ENCODE peak calls at places on chromosomes 6 and 20, in ten cellular contexts. A is left lung, I is tibial artery, F is HFF-Myc, H is fibroblast of lung, R is Panc1, T is mammary epithelial cell, Y is uterus, W is breast epithelium, L is AG10803. Z is an unnamed sample.

GRCh38 chr6:135226537-135226936 is 45.4 kb downstream of the MYB start:
- DNase-seq in T (no peak), A (no peak), I (no peak), R (no peak), W (no peak), L (no peak), Y (no peak), H (no peak), F (no peak), Z (no peak)

GRCh38 chr6:10511477-10511876 is 9.7 kb upstream of the GCNT2 start:
- DNase-seq in W (no peak), F (no peak), L (peak), Y (no peak), H (peak), A (no peak), I (no peak), R (no peak), T (no peak), Z (peak)

GRCh38 chr6:3512832-3513231 is 56.0 kb upstream of the SLC22A23 start:
- DNase-seq in I (no peak), L (no peak), F (no peak), H (no peak), Y (no peak), T (no peak), W (no peak), R (no peak), A (no peak), Z (no peak)

GRCh38 chr6:35327349-35328027 is 14.9 kb upstream of the PPARD start:
- DNase-seq in Y (peak), A (no peak), R (no peak), L (peak), I (peak), W (no peak), T (peak), H (peak), F (no peak), Z (no peak)

GRCh38 chr20:4371623-4372246 is 350.0 kb upstream of the PRND start:
- DNase-seq in L (no peak), A (no peak), W (no peak), R (no peak), I (no peak), F (no peak), T (no peak), Y (no peak), H (no peak), Z (no peak)

GRCh38 chr20:24339179-24339578 is 130.2 kb upstream of the SYNDIG1 start:
- DNase-seq in Y (no peak), H (peak), R (no peak), F (no peak), A (no peak), I (no peak), L (peak), T (peak), W (no peak), Z (no peak)

GRCh38 chr6:8130399-8130798 is 28.1 kb upstream of the EEF1E1 start:
- DNase-seq in H (no peak), T (no peak), Y (no peak), F (no peak), A (no peak), W (no peak), R (no peak), I (no peak), L (peak), Z (no peak)

GRCh38 chr6:151067684-151068596 is 171.8 kb upstream of the AKAP12 start:
- DNase-seq in A (no peak), I (peak), L (peak), H (peak), Y (peak), W (peak), T (peak), F (peak), R (peak), Z (peak)

GRCh38 chr6:1625926-1626413 is 16.3 kb downstream of the FOXC1 start:
- DNase-seq in H (no peak), Y (no peak), I (no peak), L (no peak), T (no peak), W (no peak), F (no peak), R (no peak), A (no peak), Z (no peak)

GRCh38 chr20:45036044-45036755 is 64.7 kb downstream of the KCNS1 start:
- DNase-seq in A (no peak), R (no peak), F (no peak), L (peak), T (peak), W (no peak), Y (peak), H (peak), I (no peak), Z (no peak)

GRCh38 chr6:128156315-128157111 is 255.7 kb upstream of the THEMIS start:
- DNase-seq in H (no peak), Y (no peak), I (no peak), W (no peak), T (no peak), A (no peak), L (no peak), F (no peak), R (no peak), Z (no peak)

GRCh38 chr6:21595265-21595950 is 1.9 kb downstream of the SOX4 start:
- DNase-seq in H (no peak), I (no peak), L (peak), A (peak), T (peak), F (no peak), W (peak), R (no peak), Y (peak), Z (no peak)

GRCh38 chr6:35497571-35498406 is 910 bp upstream of the TEAD3 start:
- DNase-seq in A (peak), Y (peak), F (peak), W (peak), I (peak), R (no peak), L (peak), T (peak), H (peak), Z (no peak)

GRCh38 chr6:128204621-128205020 is 303.8 kb upstream of the THEMIS start:
- DNase-seq in F (no peak), A (no peak), I (no peak), Y (no peak), T (peak), W (no peak), L (peak), R (no peak), H (peak), Z (no peak)

GRCh38 chr6:52310932-52311331 is 26.4 kb upstream of the MCM3 start:
- DNase-seq in L (no peak), W (no peak), R (no peak), F (no peak), H (no peak), I (peak), Y (no peak), T (no peak), A (no peak), Z (no peak)

GRCh38 chr20:35395728-35396127 is 16.0 kb downstream of the UQCC1 start:
- DNase-seq in W (no peak), R (no peak), I (peak), L (peak), F (no peak), A (no peak), T (no peak), H (peak), Y (no peak), Z (no peak)

GRCh38 chr6:158018851-158019361 is 37.2 kb downstream of the SYNJ2 start:
- DNase-seq in Y (no peak), L (peak), R (no peak), F (no peak), W (no peak), H (peak), T (no peak), A (peak), I (no peak), Z (no peak)

GRCh38 chr6:44005507-44005903 is 121.7 kb downstream of the MRPL14 start:
- DNase-seq in H (no peak), A (no peak), T (no peak), W (no peak), I (no peak), R (no peak), F (no peak), Y (no peak), L (no peak), Z (no peak)

GRCh38 chr20:24568842-24569241 is 99.4 kb downstream of the SYNDIG1 start:
- DNase-seq in L (no peak), R (no peak), H (no peak), Y (no peak), F (no peak), W (no peak), T (no peak), I (no peak), A (no peak), Z (no peak)

GRCh38 chr6:155354167-155354566 is 39.9 kb upstream of the TFB1M start:
- DNase-seq in L (no peak), A (no peak), F (no peak), R (no peak), I (no peak), H (no peak), Y (no peak), W (no peak), T (no peak), Z (no peak)

GRCh38 chr6:138680085-138680484 is 93.5 kb upstream of the CCDC28A start:
- DNase-seq in L (no peak), I (no peak), Y (no peak), T (no peak), H (peak), A (no peak), W (no peak), F (no peak), R (no peak), Z (no peak)

GRCh38 chr6:27178860-27179259 is 68.6 kb upstream of the PRSS16 start:
- DNase-seq in T (no peak), W (no peak), F (no peak), R (no peak), L (no peak), H (no peak), A (no peak), Y (no peak), I (no peak), Z (no peak)

GRCh38 chr6:52663120-52663934 is 7.6 kb upstream of the TMEM14A start:
- DNase-seq in A (no peak), H (peak), F (peak), R (no peak), Y (peak), T (peak), I (no peak), L (peak), W (no peak), Z (no peak)

GRCh38 chr6:139159016-139159415 is 24.1 kb downstream of the HECA start:
- DNase-seq in F (no peak), I (no peak), H (peak), Y (no peak), T (no peak), W (no peak), L (no peak), A (no peak), R (no peak), Z (no peak)

GRCh38 chr20:39775110-39775509 is 813.0 kb downstream of the DHX35 start:
- DNase-seq in L (peak), T (peak), R (no peak), A (no peak), F (peak), W (no peak), I (peak), H (peak), Y (peak), Z (no peak)

GRCh38 chr6:25537349-25538018 is 114.5 kb upstream of the SCGN start:
- DNase-seq in R (no peak), I (no peak), T (no peak), H (peak), Y (no peak), L (no peak), A (no peak), W (no peak), F (no peak), Z (no peak)

GRCh38 chr20:24318569-24319352 is 150.7 kb upstream of the SYNDIG1 start:
- DNase-seq in W (no peak), R (no peak), I (no peak), F (no peak), A (no peak), H (no peak), L (no peak), T (no peak), Y (no peak), Z (no peak)

GRCh38 chr6:21587182-21587924 is 6.2 kb upstream of the SOX4 start:
- DNase-seq in H (peak), W (peak), A (peak), R (no peak), Y (peak), I (peak), F (no peak), T (peak), L (peak), Z (no peak)

GRCh38 chr6:41637179-41638001 is 878 bp upstream of the MDFI start:
- DNase-seq in A (no peak), R (no peak), W (no peak), Y (no peak), F (no peak), L (no peak), T (peak), I (no peak), H (no peak), Z (no peak)

GRCh38 chr6:84979541-84979940 is 215.1 kb upstream of the TBX18 start:
- DNase-seq in I (no peak), A (no peak), F (no peak), L (peak), Y (no peak), R (no peak), H (no peak), T (no peak), W (no peak), Z (no peak)

GRCh38 chr20:2742934-2743559 is 50.5 kb downstream of the EBF4 start:
- DNase-seq in W (no peak), A (peak), I (no peak), R (no peak), F (peak), Y (peak), H (peak), T (peak), L (peak), Z (peak)
- H3K4me3 ChIP-seq in W (no peak), A (no peak), I (no peak), R (no peak), F (no peak), Y (no peak), H (no peak), T (no peak), L (no peak), Z (no peak)

GRCh38 chr6:153503810-153504209 is 372.7 kb upstream of the RGS17 start:
- DNase-seq in F (no peak), L (no peak), Y (no peak), R (no peak), T (no peak), H (no peak), I (no peak), W (no peak), A (no peak), Z (no peak)
- TF ChIP-seq CTCF in F (no peak), L (no peak), Y (no peak), R (peak), T (peak), H (no peak), I (no peak), W (no peak), A (no peak), Z (no peak)

GRCh38 chr6:124536792-124537191 is 425.4 kb upstream of the RNF217 start:
- DNase-seq in H (peak), W (no peak), A (no peak), T (no peak), F (no peak), I (no peak), Y (no peak), L (no peak), R (peak), Z (no peak)
- H3K4me3 ChIP-seq in H (no peak), W (no peak), A (no peak), T (no peak), F (no peak), I (no peak), Y (no peak), L (no peak), R (no peak), Z (no peak)

GRCh38 chr20:50786703-50787102 is 8.2 kb upstream of the BCAS4 start:
- DNase-seq in I (no peak), Y (no peak), F (no peak), A (no peak), L (no peak), W (no peak), H (no peak), T (no peak), R (no peak), Z (no peak)

GRCh38 chr20:50789968-50790650 is 4.8 kb upstream of the BCAS4 start:
- DNase-seq in F (no peak), T (no peak), Y (no peak), H (no peak), R (no peak), W (no peak), A (no peak), I (no peak), L (no peak), Z (no peak)

GRCh38 chr20:50787181-50787580 is 7.7 kb upstream of the BCAS4 start:
- DNase-seq in Y (no peak), H (no peak), I (no peak), W (no peak), R (no peak), A (no peak), L (no peak), F (no peak), T (no peak), Z (no peak)

GRCh38 chr20:50788868-50789125 is 6.1 kb upstream of the BCAS4 start:
- DNase-seq in H (no peak), A (no peak), L (no peak), T (no peak), R (no peak), W (no peak), F (no peak), I (no peak), Y (no peak), Z (no peak)

GRCh38 chr20:50788045-50788867 is 6.6 kb upstream of the BCAS4 start:
- DNase-seq in F (peak), H (peak), W (no peak), Y (peak), I (peak), R (peak), T (peak), A (no peak), L (peak), Z (no peak)
- TF ChIP-seq CTCF in F (peak), H (peak), W (no peak), Y (peak), I (no peak), R (peak), T (peak), A (peak), L (peak), Z (peak)

GRCh38 chr20:49712918-49713778 is 530 bp downstream of the B4GALT5 start:
- DNase-seq in R (no peak), I (no peak), T (no peak), A (peak), W (no peak), Y (peak), H (no peak), F (no peak), L (no peak), Z (no peak)

GRCh38 chr20:49712118-49712517 is 1.6 kb downstream of the B4GALT5 start:
- DNase-seq in H (peak), I (no peak), R (no peak), A (no peak), T (no peak), F (no peak), W (no peak), L (no peak), Y (no peak), Z (no peak)

GRCh38 chr20:49715466-49715865 is 1.8 kb upstream of the B4GALT5 start:
- DNase-seq in Y (no peak), R (no peak), L (no peak), W (no peak), A (no peak), I (no peak), T (no peak), F (no peak), H (no peak), Z (no peak)

GRCh38 chr20:49713779-49714712 is at the start of gene B4GALT5:
- DNase-seq in Y (peak), A (peak), T (no peak), I (peak), W (no peak), L (peak), R (peak), H (peak), F (peak), Z (no peak)

DNA sequence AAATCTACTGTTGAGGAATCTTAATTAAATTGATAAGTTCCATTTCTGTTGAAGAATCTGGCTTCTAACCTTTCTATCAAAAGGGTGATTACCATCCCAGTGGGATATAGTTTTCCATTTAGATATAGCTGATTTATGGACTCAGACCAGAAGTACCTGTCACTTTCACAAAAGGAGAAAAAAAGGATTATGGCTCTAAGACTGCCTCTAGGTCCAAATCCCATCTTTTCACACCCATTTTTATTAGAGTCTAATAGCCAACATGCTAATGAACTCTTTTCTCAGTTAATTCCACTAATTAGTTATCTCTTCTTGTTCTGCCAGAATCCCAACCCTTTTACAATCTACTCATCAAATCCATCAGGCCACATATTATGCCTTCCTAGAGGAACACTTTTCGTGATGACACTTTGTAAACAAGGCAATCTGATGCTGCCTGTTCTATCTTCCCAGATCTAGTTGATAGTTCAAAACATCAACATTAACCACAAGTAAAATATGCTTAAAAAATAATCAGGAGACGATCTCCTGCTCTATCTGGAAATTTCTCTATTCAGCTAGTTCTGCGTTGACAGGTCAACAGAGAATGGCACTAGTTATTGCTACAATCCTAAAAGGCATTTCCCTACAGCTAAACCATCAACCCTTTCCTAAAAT is 2.2 kb downstream of the B4GALT5 start:
- DNase-seq in R (no peak), T (no peak), W (no peak), H (no peak), I (no peak), A (no peak), L (no peak), F (no peak), Y (no peak), Z (no peak)
- H3K4me3 ChIP-seq in R (peak), T (peak), W (peak), H (no peak), I (peak), A (peak), L (peak), F (peak), Y (peak), Z (no peak)

GRCh38 chr6:69732045-69732444 is 64.8 kb downstream of the LMBRD1 start:
- DNase-seq in Y (no peak), L (peak), F (no peak), I (no peak), W (no peak), T (no peak), A (no peak), R (no peak), H (no peak), Z (no peak)

GRCh38 chr6:69729870-69730449 is 66.8 kb downstream of the LMBRD1 start:
- DNase-seq in W (no peak), F (no peak), T (no peak), A (no peak), L (peak), R (peak), Y (no peak), H (no peak), I (no peak), Z (no peak)

GRCh38 chr6:69735029-69735428 is 61.8 kb downstream of the LMBRD1 start:
- DNase-seq in A (no peak), L (no peak), H (peak), R (no peak), Y (no peak), I (no peak), W (no peak), T (no peak), F (no peak), Z (no peak)

DNA sequence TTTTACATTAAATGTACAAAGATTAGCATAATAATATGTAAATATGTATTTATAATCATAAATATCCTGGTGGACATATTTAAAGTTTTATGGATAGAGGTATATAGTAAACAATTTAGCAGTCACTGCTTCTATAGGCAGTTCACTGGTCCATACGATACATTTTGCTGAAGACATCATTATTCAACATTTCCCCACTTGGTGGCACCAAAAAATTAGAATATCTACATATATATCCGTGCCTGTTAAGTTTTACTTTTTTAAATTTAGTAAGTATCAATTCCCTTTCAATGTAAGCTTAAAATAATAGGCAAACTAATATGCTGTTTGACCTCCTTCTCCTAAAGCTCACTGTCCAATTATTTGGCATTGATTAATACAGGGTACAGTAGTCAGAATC is 64.2 kb downstream of the LMBRD1 start:
- DNase-seq in W (no peak), A (no peak), H (no peak), R (peak), I (no peak), Y (no peak), F (no peak), T (no peak), L (peak), Z (no peak)
- TF ChIP-seq CTCF in W (no peak), A (no peak), H (no peak), R (peak), I (no peak), Y (no peak), F (no peak), T (peak), L (peak), Z (peak)

DNA sequence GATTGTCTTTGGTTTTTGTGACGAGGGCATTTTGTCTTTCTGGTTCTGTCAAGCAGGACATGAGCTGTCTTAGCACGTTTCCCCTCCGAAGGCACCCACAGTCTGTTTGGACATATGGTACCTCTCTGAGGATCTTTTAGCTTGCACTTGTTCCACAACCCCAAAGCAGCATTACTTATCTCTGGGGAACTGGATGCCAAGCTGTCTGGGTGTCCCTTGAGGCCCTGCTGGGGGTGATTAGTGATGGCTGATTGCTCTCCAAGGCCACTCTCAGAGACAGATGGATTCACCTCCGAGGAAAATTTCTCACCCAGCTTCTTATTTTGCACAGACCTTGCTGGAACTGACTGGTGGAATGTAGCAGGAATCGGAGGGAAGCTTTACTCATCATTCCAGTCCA is 445.0 kb upstream of the CHD6 start:
- DNase-seq in I (no peak), Y (no peak), H (no peak), R (no peak), A (no peak), T (no peak), L (no peak), F (no peak), W (no peak), Z (no peak)
- H3K4me3 ChIP-seq in I (no peak), Y (no peak), H (no peak), R (no peak), A (no peak), T (no peak), L (no peak), F (no peak), W (no peak), Z (no peak)

Z was measured in LNCaP clone FGC.